ENCODE peak calls at places on chromosomes 1 and 21, in six cellular contexts. I is activated naive CD4-positive, alpha-beta T cell treated with Interleukin-2 at 50 U/mL for 16 hours; T is GM23248; Q is pancreas; L is stimulated activated naive CD4-positive, alpha-beta T cell treated with Interleukin-2 at 50 U/mL for 16 hours; R is T-helper 9 cell. P is an unnamed sample.
A peak's percentile ranks its signal among the peaks of the same experiment; 100 is the strongest.

GRCh38 chr1:173330149-173330951 is 123.2 kb upstream of the TNFSF4 start:
- DNase-seq in I (no peak), T (peak; percentile 89), Q (no peak), L (no peak), R (no peak), P (no peak)

GRCh38 chr1:241113557-241113956 is 243.4 kb downstream of the RGS7 start:
- DNase-seq in I (no peak), T (no peak), Q (no peak), L (no peak), R (no peak), P (no peak)

GRCh38 chr1:110150330-110151174 is at the start of gene SLC6A17:
- DNase-seq in I (peak; percentile 9), T (peak; percentile 91), Q (no peak), L (no peak), R (no peak), P (no peak)

GRCh38 chr1:243294723-243295121 is 38.9 kb downstream of the SDCCAG8 start:
- DNase-seq in I (no peak), T (peak; percentile 68), Q (no peak), L (no peak), R (no peak), P (no peak)

GRCh38 chr1:53343831-53344668 is 16.2 kb upstream of the LRP8 start:
- DNase-seq in I (no peak), T (peak; percentile 26), Q (no peak), L (no peak), R (no peak), P (no peak)

GRCh38 chr1:92476071-92476607 is 10.6 kb downstream of the GFI1 start:
- DNase-seq in I (peak; percentile 37), T (no peak), Q (no peak), L (peak; percentile 13), R (peak; percentile 32), P (no peak)

GRCh38 chr1:188129856-188130838 is 1301.4 kb downstream of the PLA2G4A start:
- DNase-seq in I (no peak), T (no peak), Q (no peak), L (no peak), R (no peak), P (no peak)

GRCh38 chr1:177281901-177282300 is 111.1 kb downstream of the BRINP2 start:
- DNase-seq in I (no peak), T (no peak), Q (no peak), L (no peak), R (no peak), P (no peak)

GRCh38 chr1:233394860-233395717 is 67.6 kb downstream of the MAP3K21 start:
- DNase-seq in I (peak; percentile 11), T (peak; percentile 70), Q (peak; percentile 41), L (no peak), R (no peak), P (no peak)

GRCh38 chr1:168206111-168206510 is 19.7 kb upstream of the SFT2D2 start:
- DNase-seq in I (no peak), T (peak; percentile 20), Q (no peak), L (no peak), R (no peak), P (no peak)

GRCh38 chr1:37651803-37652202 is 17.1 kb upstream of the RSPO1 start:
- DNase-seq in I (no peak), T (no peak), Q (no peak), L (no peak), R (no peak), P (no peak)

GRCh38 chr1:153533689-153534201 is 2.0 kb downstream of the S100A6 start:
- DNase-seq in I (peak; percentile 24), T (peak; percentile 93), Q (no peak), L (no peak), R (peak; percentile 17), P (peak; percentile 58)

GRCh38 chr21:40827509-40827908 is 19.4 kb downstream of the DSCAM start:
- DNase-seq in I (no peak), T (no peak), Q (no peak), L (no peak), R (no peak), P (no peak)

GRCh38 chr1:25675729-25676476 is 59.3 kb downstream of the MAN1C1 start:
- DNase-seq in I (peak; percentile 86), T (no peak), Q (no peak), L (peak; percentile 84), R (peak; percentile 48), P (no peak)

GRCh38 chr21:36059823-36060158 is 535 bp downstream of the SETD4 start:
- DNase-seq in I (no peak), T (peak; percentile 79), Q (no peak), L (peak; percentile 29), R (no peak), P (no peak)

GRCh38 chr1:23980725-23981063 is 567 bp upstream of the SRSF10 start:
- DNase-seq in I (peak; percentile 64), T (peak; percentile 58), Q (peak; percentile 45), L (peak; percentile 51), R (no peak), P (no peak)

GRCh38 chr1:209756608-209757445 is 974 bp downstream of the TRAF3IP3 start:
- DNase-seq in I (peak; percentile 41), T (no peak), Q (no peak), L (peak; percentile 28), R (peak; percentile 19), P (no peak)

GRCh38 chr1:210731597-210731996 is 402.4 kb downstream of the KCNH1 start:
- DNase-seq in I (no peak), T (no peak), Q (no peak), L (no peak), R (no peak), P (no peak)

GRCh38 chr1:171486048-171486519 is 754 bp downstream of the PRRC2C start:
- DNase-seq in I (peak; percentile 77), T (peak; percentile 74), Q (no peak), L (peak; percentile 73), R (peak; percentile 78), P (peak; percentile 27)

GRCh38 chr1:1817262-1817661 is 39.0 kb upstream of the NADK start:
- DNase-seq in I (no peak), T (no peak), Q (no peak), L (no peak), R (no peak), P (no peak)

GRCh38 chr21:41817228-41817627 is 50.4 kb upstream of the RIPK4 start:
- DNase-seq in I (peak; percentile 18), T (peak; percentile 87), Q (peak; percentile 76), L (no peak), R (no peak), P (no peak)

GRCh38 chr1:238360474-238360873 is 469.8 kb upstream of the ZP4 start:
- DNase-seq in I (no peak), T (no peak), Q (no peak), L (no peak), R (no peak), P (no peak)

GRCh38 chr1:205077934-205078311 is 6.3 kb downstream of the TMEM81 start:
- DNase-seq in I (no peak), T (no peak), Q (no peak), L (no peak), R (no peak), P (no peak)

GRCh38 chr1:45767035-45767434 is 16.6 kb upstream of the IPP start:
- DNase-seq in I (no peak), T (peak; percentile 60), Q (no peak), L (no peak), R (no peak), P (no peak)

GRCh38 chr21:18741954-18742353 is 338.4 kb upstream of the TMPRSS15 start:
- DNase-seq in I (no peak), T (no peak), Q (no peak), L (no peak), R (no peak), P (no peak)

GRCh38 chr1:209879539-209879938 is 51.8 kb downstream of the UTP25 start:
- DNase-seq in I (no peak), T (peak; percentile 78), Q (no peak), L (no peak), R (no peak), P (no peak)

GRCh38 chr1:171954386-171954785 is 113.1 kb downstream of the DNM3 start:
- DNase-seq in I (no peak), T (no peak), Q (no peak), L (no peak), R (no peak), P (no peak)

GRCh38 chr1:85243336-85243735 is 16.1 kb downstream of the C1orf52 start:
- DNase-seq in I (no peak), T (no peak), Q (no peak), L (no peak), R (no peak), P (no peak)

GRCh38 chr1:38463074-38463473 is 396.5 kb downstream of the RRAGC start:
- DNase-seq in I (no peak), T (no peak), Q (no peak), L (no peak), R (no peak), P (no peak)